ENCODE peak calls at places on chromosome 19, in five cellular contexts. One of them, this sample, is unnamed. For H3K27me3, the result is how much of the 10 kb centered on the place peaks cover.

GRCh38 chr19:3073159-3073563 is 10.9 kb upstream of the TLE5 start:
- DNase-seq in NT2/D1: no peak
- DNase-seq in SJSA1: no peak
- DNase-seq in CD8-positive, alpha-beta memory T cell: no peak
- DNase-seq in bronchial epithelial cell: peak
- DNase-seq in this sample: peak

GRCh38 chr19:23328211-23328610 is 67.1 kb downstream of the ZNF91 start:
- DNase-seq in NT2/D1: no peak
- DNase-seq in SJSA1: no peak
- DNase-seq in CD8-positive, alpha-beta memory T cell: no peak
- DNase-seq in bronchial epithelial cell: no peak
- DNase-seq in this sample: no peak

GRCh38 chr19:3055741-3056453 is 6.4 kb downstream of the TLE5 start:
- DNase-seq in NT2/D1: no peak
- DNase-seq in SJSA1: no peak
- DNase-seq in CD8-positive, alpha-beta memory T cell: no peak
- DNase-seq in bronchial epithelial cell: peak
- DNase-seq in this sample: peak

GRCh38 chr19:7575426-7576040 is 20.1 kb upstream of the CAMSAP3 start:
- DNase-seq in NT2/D1: no peak
- DNase-seq in SJSA1: no peak
- DNase-seq in CD8-positive, alpha-beta memory T cell: no peak
- DNase-seq in bronchial epithelial cell: peak
- DNase-seq in this sample: no peak

GRCh38 chr19:38251564-38252051 is 4.6 kb downstream of the PPP1R14A start:
- DNase-seq in NT2/D1: no peak
- DNase-seq in SJSA1: no peak
- DNase-seq in CD8-positive, alpha-beta memory T cell: no peak
- DNase-seq in bronchial epithelial cell: peak
- DNase-seq in this sample: peak

GRCh38 chr19:33100894-33101644 is 20.1 kb downstream of the GPATCH1 start:
- DNase-seq in NT2/D1: no peak
- DNase-seq in SJSA1: no peak
- DNase-seq in CD8-positive, alpha-beta memory T cell: no peak
- DNase-seq in bronchial epithelial cell: peak
- DNase-seq in this sample: no peak

GRCh38 chr19:32465176-32465575 is 59.6 kb downstream of the DPY19L3 start:
- DNase-seq in NT2/D1: no peak
- DNase-seq in SJSA1: no peak
- DNase-seq in CD8-positive, alpha-beta memory T cell: no peak
- DNase-seq in bronchial epithelial cell: no peak
- DNase-seq in this sample: no peak

GRCh38 chr19:16066611-16067104 is 9.6 kb upstream of the TPM4 start:
- DNase-seq in NT2/D1: no peak
- DNase-seq in SJSA1: peak
- DNase-seq in CD8-positive, alpha-beta memory T cell: peak
- DNase-seq in bronchial epithelial cell: peak
- DNase-seq in this sample: no peak

GRCh38 chr19:55460670-55461258 is 678 bp downstream of the ISOC2 start:
- DNase-seq in NT2/D1: peak
- DNase-seq in SJSA1: no peak
- DNase-seq in CD8-positive, alpha-beta memory T cell: no peak
- DNase-seq in bronchial epithelial cell: peak
- DNase-seq in this sample: peak

GRCh38 chr19:9645466-9645865 is 24.4 kb upstream of the ZNF561 start:
- DNase-seq in NT2/D1: no peak
- DNase-seq in SJSA1: no peak
- DNase-seq in CD8-positive, alpha-beta memory T cell: no peak
- DNase-seq in bronchial epithelial cell: no peak
- DNase-seq in this sample: no peak

GRCh38 chr19:48123907-48124675 is 13.5 kb upstream of the PLA2G4C start:
- DNase-seq in NT2/D1: no peak
- DNase-seq in SJSA1: peak
- DNase-seq in CD8-positive, alpha-beta memory T cell: no peak
- DNase-seq in bronchial epithelial cell: peak
- DNase-seq in this sample: no peak

GRCh38 chr19:8445488-8446001 is 770 bp downstream of the HNRNPM start:
- DNase-seq in NT2/D1: no peak
- DNase-seq in SJSA1: peak
- DNase-seq in CD8-positive, alpha-beta memory T cell: peak
- DNase-seq in bronchial epithelial cell: peak
- DNase-seq in this sample: peak

GRCh38 chr19:50794778-50795664 is 4.8 kb downstream of the ACP4 start:
- DNase-seq in NT2/D1: no peak
- DNase-seq in SJSA1: peak
- DNase-seq in CD8-positive, alpha-beta memory T cell: no peak
- DNase-seq in bronchial epithelial cell: no peak
- DNase-seq in this sample: peak

GRCh38 chr19:48674921-48675824 is 2.4 kb upstream of the NTN5 start:
- DNase-seq in NT2/D1: peak
- DNase-seq in SJSA1: peak
- DNase-seq in CD8-positive, alpha-beta memory T cell: peak
- DNase-seq in bronchial epithelial cell: peak
- DNase-seq in this sample: peak

GRCh38 chr19:56664511-56664910 is 7.0 kb downstream of the ZNF835 start:
- DNase-seq in NT2/D1: no peak
- DNase-seq in SJSA1: no peak
- DNase-seq in CD8-positive, alpha-beta memory T cell: no peak
- DNase-seq in bronchial epithelial cell: no peak
- DNase-seq in this sample: no peak

GRCh38 chr19:42386974-42387707 is 3.0 kb downstream of the CNFN start:
- DNase-seq in NT2/D1: no peak
- DNase-seq in SJSA1: peak
- DNase-seq in CD8-positive, alpha-beta memory T cell: peak
- DNase-seq in bronchial epithelial cell: peak
- DNase-seq in this sample: peak

GRCh38 chr19:4914736-4915501 is 5.6 kb downstream of the UHRF1 start:
- DNase-seq in NT2/D1: no peak
- DNase-seq in SJSA1: peak
- DNase-seq in CD8-positive, alpha-beta memory T cell: peak
- DNase-seq in bronchial epithelial cell: peak
- DNase-seq in this sample: no peak

GRCh38 chr19:28586501-28586900 is 626.5 kb downstream of the UQCRFS1 start:
- DNase-seq in NT2/D1: no peak
- DNase-seq in SJSA1: no peak
- DNase-seq in CD8-positive, alpha-beta memory T cell: no peak
- DNase-seq in bronchial epithelial cell: no peak
- DNase-seq in this sample: no peak

GRCh38 chr19:50720921-50721291 is 1.3 kb upstream of the SHANK1 start:
- DNase-seq in NT2/D1: no peak
- DNase-seq in SJSA1: no peak
- DNase-seq in CD8-positive, alpha-beta memory T cell: no peak
- DNase-seq in bronchial epithelial cell: peak
- DNase-seq in this sample: no peak

GRCh38 chr19:10112895-10113591 is 1.6 kb downstream of the P2RY11 start:
- DNase-seq in NT2/D1: no peak
- DNase-seq in SJSA1: no peak
- DNase-seq in CD8-positive, alpha-beta memory T cell: peak
- DNase-seq in bronchial epithelial cell: peak
- DNase-seq in this sample: peak

GRCh38 chr19:6832412-6832811 is 55.0 kb upstream of the ADGRE1 start:
- DNase-seq in NT2/D1: no peak
- DNase-seq in SJSA1: no peak
- DNase-seq in CD8-positive, alpha-beta memory T cell: no peak
- DNase-seq in bronchial epithelial cell: no peak
- DNase-seq in this sample: no peak

GRCh38 chr19:37966211-37967072 is 59.4 kb downstream of the SIPA1L3 start:
- DNase-seq in NT2/D1: no peak
- DNase-seq in SJSA1: no peak
- DNase-seq in CD8-positive, alpha-beta memory T cell: no peak
- DNase-seq in bronchial epithelial cell: peak
- DNase-seq in this sample: no peak

GRCh38 chr19:10142701-10143375 is 23.1 kb upstream of the EIF3G start:
- DNase-seq in NT2/D1: no peak
- DNase-seq in SJSA1: no peak
- DNase-seq in CD8-positive, alpha-beta memory T cell: peak
- DNase-seq in bronchial epithelial cell: peak
- DNase-seq in this sample: no peak

GRCh38 chr19:10254244-10254643 is 2.2 kb downstream of the MRPL4 start:
- DNase-seq in NT2/D1: no peak
- DNase-seq in SJSA1: no peak
- DNase-seq in CD8-positive, alpha-beta memory T cell: no peak
- DNase-seq in bronchial epithelial cell: no peak
- DNase-seq in this sample: no peak

GRCh38 chr19:58170860-58171259 is 12.0 kb upstream of the ZNF274 start:
- DNase-seq in NT2/D1: no peak
- DNase-seq in SJSA1: no peak
- DNase-seq in CD8-positive, alpha-beta memory T cell: no peak
- DNase-seq in bronchial epithelial cell: peak
- DNase-seq in this sample: no peak

DNA sequence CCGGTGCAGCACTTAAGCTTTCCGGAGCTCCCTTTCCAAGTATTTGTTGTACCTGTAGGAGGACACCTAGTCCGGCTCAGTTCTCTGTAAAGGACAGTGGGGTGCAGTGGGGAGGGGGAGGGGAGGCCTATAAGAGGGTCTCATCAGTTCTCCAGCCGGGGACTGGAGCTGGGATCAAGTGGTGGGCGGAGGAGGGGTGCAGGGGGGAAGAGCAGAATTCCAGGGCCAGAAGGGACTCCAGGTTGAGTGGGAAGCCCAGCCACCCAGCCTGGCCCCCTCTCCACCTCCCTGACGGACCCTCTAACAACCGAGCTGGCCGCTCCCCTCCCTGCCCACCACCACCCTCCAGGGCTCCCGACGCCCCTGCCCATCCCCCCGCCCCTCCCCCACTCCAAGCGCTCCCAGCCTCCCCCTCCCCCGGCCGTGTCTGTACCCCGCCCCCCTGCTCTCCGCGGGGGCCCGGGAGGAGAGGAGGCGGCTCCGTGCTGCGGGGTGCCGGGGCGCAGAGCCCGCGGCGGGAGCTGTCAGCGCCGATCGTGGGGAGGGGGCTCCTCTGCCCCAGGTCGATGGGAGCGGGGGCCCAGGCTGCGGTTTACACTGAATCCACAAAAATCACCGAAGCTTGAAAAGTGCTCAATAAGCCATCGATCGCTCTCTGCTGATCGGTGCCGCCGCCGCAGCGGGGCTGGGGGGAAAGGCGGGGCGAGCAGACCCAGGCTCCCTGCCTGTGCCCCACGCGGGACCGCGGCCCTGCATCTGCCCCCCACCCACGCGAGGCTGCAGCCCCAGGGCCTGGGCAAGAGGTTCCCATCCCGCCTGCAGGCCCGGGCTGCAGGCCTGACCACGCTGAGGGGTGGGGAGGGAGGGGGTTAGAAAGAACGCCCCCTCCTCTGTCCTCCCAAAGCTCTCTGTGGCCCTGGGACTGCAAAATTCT is 34.7 kb upstream of the ONECUT3 start:
- DNase-seq in NT2/D1: no peak
- DNase-seq in SJSA1: no peak
- DNase-seq in CD8-positive, alpha-beta memory T cell: no peak
- DNase-seq in bronchial epithelial cell: no peak
- DNase-seq in this sample: peak
- H3K27me3 ChIP-seq in NT2/D1: under half
- H3K27me3 ChIP-seq in SJSA1: under half
- H3K27me3 ChIP-seq in CD8-positive, alpha-beta memory T cell: under half
- H3K27me3 ChIP-seq in bronchial epithelial cell: under half
- H3K27me3 ChIP-seq in this sample: under half

GRCh38 chr19:13064092-13064489 is 38.6 kb downstream of the LYL1 start:
- DNase-seq in NT2/D1: no peak
- DNase-seq in SJSA1: no peak
- DNase-seq in CD8-positive, alpha-beta memory T cell: no peak
- DNase-seq in bronchial epithelial cell: no peak
- DNase-seq in this sample: no peak

GRCh38 chr19:13060964-13061927 is 41.4 kb downstream of the LYL1 start:
- DNase-seq in NT2/D1: peak
- DNase-seq in SJSA1: peak
- DNase-seq in CD8-positive, alpha-beta memory T cell: peak
- DNase-seq in bronchial epithelial cell: peak
- DNase-seq in this sample: peak

GRCh38 chr19:13063461-13064091 is 39.1 kb downstream of the LYL1 start:
- DNase-seq in NT2/D1: no peak
- DNase-seq in SJSA1: no peak
- DNase-seq in CD8-positive, alpha-beta memory T cell: no peak
- DNase-seq in bronchial epithelial cell: no peak
- DNase-seq in this sample: no peak

GRCh38 chr19:13060233-13060963 is 42.3 kb downstream of the LYL1 start:
- DNase-seq in NT2/D1: no peak
- DNase-seq in SJSA1: peak
- DNase-seq in CD8-positive, alpha-beta memory T cell: no peak
- DNase-seq in bronchial epithelial cell: no peak
- DNase-seq in this sample: no peak

GRCh38 chr19:13062317-13062716 is 40.3 kb downstream of the LYL1 start:
- DNase-seq in NT2/D1: no peak
- DNase-seq in SJSA1: no peak
- DNase-seq in CD8-positive, alpha-beta memory T cell: no peak
- DNase-seq in bronchial epithelial cell: no peak
- DNase-seq in this sample: no peak
- H3K27me3 ChIP-seq in NT2/D1: half or more
- H3K27me3 ChIP-seq in SJSA1: under half
- H3K27me3 ChIP-seq in CD8-positive, alpha-beta memory T cell: under half
- H3K27me3 ChIP-seq in bronchial epithelial cell: under half
- H3K27me3 ChIP-seq in this sample: half or more

DNA sequence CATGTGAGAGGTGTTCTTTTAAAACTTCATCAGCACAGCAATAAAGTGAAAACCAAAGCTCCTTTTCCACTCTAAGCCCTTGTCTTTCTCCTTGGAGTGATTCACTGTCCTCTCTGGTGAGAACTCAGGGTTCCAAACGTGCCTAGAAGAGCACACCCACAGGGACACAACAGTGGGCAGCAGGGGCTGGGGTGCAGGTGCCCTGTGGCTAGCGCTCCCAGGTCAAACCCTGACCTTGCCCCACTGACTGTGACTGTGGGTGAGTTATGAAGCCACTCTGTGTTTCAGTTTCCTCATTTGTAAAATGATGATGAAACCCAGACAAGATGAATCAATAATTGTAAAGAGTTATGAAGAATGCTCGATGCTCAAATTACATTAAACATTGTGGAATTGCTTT is 37.6 kb upstream of the IGFL1 start:
- DNase-seq in NT2/D1: no peak
- DNase-seq in SJSA1: no peak
- DNase-seq in CD8-positive, alpha-beta memory T cell: no peak
- DNase-seq in bronchial epithelial cell: no peak
- DNase-seq in this sample: no peak
- H3K27me3 ChIP-seq in NT2/D1: under half
- H3K27me3 ChIP-seq in SJSA1: under half
- H3K27me3 ChIP-seq in CD8-positive, alpha-beta memory T cell: under half
- H3K27me3 ChIP-seq in bronchial epithelial cell: under half
- H3K27me3 ChIP-seq in this sample: under half

DNA sequence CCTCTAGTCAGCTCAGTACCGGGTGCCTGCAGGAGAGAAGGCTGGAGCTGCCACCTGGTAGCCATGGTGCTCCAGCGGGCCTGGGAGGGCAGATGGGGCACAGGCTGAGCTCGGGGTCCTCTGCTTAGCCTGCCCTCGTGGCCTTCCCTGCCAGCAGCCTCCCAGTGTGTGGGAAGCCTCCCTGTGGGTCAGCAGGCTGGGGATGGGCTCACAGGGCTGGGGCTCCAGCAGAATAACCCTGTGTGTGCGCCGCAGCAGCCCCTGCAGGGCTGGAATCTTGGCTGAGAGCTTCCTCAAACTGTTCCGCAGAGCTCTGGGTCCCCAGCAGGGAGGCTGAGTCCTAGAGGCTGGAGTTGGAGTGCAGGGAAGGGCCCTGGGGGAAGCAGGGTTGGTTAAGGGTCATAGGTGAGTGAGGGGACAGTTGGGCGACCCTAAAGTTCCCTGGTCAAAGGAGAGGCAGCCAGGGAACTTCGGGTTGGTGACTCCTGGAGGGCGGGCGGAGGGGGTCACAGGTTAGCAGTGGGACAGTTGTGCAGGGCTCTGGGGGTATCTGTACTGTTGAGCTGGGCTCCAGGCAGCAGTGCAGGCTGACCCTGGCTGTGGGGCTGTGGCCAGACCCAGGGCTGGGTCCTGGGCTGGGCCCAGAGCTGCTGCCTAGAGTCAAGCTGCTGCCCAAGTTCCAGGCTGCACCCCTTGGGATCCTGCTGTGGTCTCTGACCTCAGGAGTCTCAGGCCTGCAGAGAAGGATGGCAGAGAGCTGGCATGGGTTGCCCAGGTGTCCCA is 14.0 kb downstream of the ARHGAP33 start:
- DNase-seq in NT2/D1: no peak
- DNase-seq in SJSA1: no peak
- DNase-seq in CD8-positive, alpha-beta memory T cell: no peak
- DNase-seq in bronchial epithelial cell: no peak
- DNase-seq in this sample: no peak
- H3K27me3 ChIP-seq in NT2/D1: under half
- H3K27me3 ChIP-seq in SJSA1: under half
- H3K27me3 ChIP-seq in CD8-positive, alpha-beta memory T cell: under half
- H3K27me3 ChIP-seq in bronchial epithelial cell: under half
- H3K27me3 ChIP-seq in this sample: under half

This sample was measured in GM23338.